ENCODE peak calls at places on chromosomes 1 and 21, in ten cellular contexts. H is NCI-H69, T is amniotic epithelial cell, V is mesendoderm, X is posterior cingulate gyrus, L is activated gamma-delta T cell, P is D341Med, O is sigmoid colon, A is ELR, Q is IMR-90. C is an unnamed sample.

GRCh38 chr1:3407021-3407420 is 47.4 kb upstream of the ARHGEF16 start:
- DNase-seq in H (no peak), T (no peak), V (no peak), X (no peak), L (no peak), P (no peak), O (no peak), A (no peak), Q (no peak), C (no peak)

GRCh38 chr1:226274138-226274537 is 34.8 kb downstream of the LIN9 start:
- DNase-seq in H (no peak), T (peak; percentile 41), V (no peak), X (no peak), L (no peak), P (no peak), O (no peak), A (no peak), Q (peak; percentile 31), C (peak; percentile 70)

GRCh38 chr1:41728403-41729202 is 190.1 kb downstream of the HIVEP3 start:
- DNase-seq in H (peak; percentile 34), T (no peak), V (no peak), X (no peak), L (no peak), P (no peak), O (no peak), A (no peak), Q (no peak), C (no peak)

GRCh38 chr1:113307771-113308451 is 82.4 kb upstream of the MAGI3 start:
- DNase-seq in H (no peak), T (peak; percentile 97), V (peak; percentile 73), X (no peak), L (no peak), P (no peak), O (no peak), A (peak; percentile 28), Q (peak; percentile 28), C (no peak)

GRCh38 chr1:162663589-162664030 is 31.3 kb downstream of the DDR2 start:
- DNase-seq in H (no peak), T (peak; percentile 92), V (peak; percentile 65), X (no peak), L (no peak), P (no peak), O (peak; percentile 76), A (peak; percentile 89), Q (peak; percentile 70), C (no peak)

GRCh38 chr1:107529511-107530149 is 388.8 kb downstream of the NTNG1 start:
- DNase-seq in H (peak; percentile 82), T (no peak), V (peak; percentile 70), X (no peak), L (no peak), P (peak; percentile 77), O (no peak), A (peak; percentile 57), Q (peak; percentile 35), C (peak; percentile 27)

GRCh38 chr1:49597436-49597835 is 426.3 kb downstream of the AGBL4 start:
- DNase-seq in H (peak; percentile 1), T (no peak), V (no peak), X (no peak), L (no peak), P (no peak), O (no peak), A (no peak), Q (no peak), C (no peak)

GRCh38 chr1:154943649-154944421 is 7.3 kb upstream of the PMVK start:
- DNase-seq in H (peak; percentile 59), T (peak; percentile 14), V (peak; percentile 61), X (no peak), L (no peak), P (peak; percentile 85), O (no peak), A (peak; percentile 45), Q (peak; percentile 12), C (peak; percentile 66)

GRCh38 chr1:35426097-35426586 is 131.1 kb downstream of the KIAA0319L start:
- DNase-seq in H (no peak), T (no peak), V (peak; percentile 38), X (no peak), L (no peak), P (no peak), O (no peak), A (no peak), Q (no peak), C (peak; percentile 27)

GRCh38 chr1:201955750-201956143 is 444 bp downstream of the TIMM17A start:
- DNase-seq in H (no peak), T (no peak), V (no peak), X (no peak), L (no peak), P (no peak), O (no peak), A (no peak), Q (no peak), C (no peak)

GRCh38 chr21:17466166-17466565 is 46.7 kb upstream of the CXADR start:
- DNase-seq in H (peak; percentile 54), T (peak; percentile 83), V (peak; percentile 31), X (no peak), L (no peak), P (no peak), O (no peak), A (peak; percentile 80), Q (peak; percentile 83), C (no peak)

GRCh38 chr1:28835237-28835650 is 23.3 kb downstream of the OPRD1 start:
- DNase-seq in H (peak; percentile 97), T (no peak), V (no peak), X (no peak), L (no peak), P (peak; percentile 71), O (no peak), A (no peak), Q (no peak), C (no peak)

GRCh38 chr1:214990619-214991018 is 91.9 kb upstream of the KCNK2 start:
- DNase-seq in H (no peak), T (peak; percentile 93), V (no peak), X (no peak), L (no peak), P (no peak), O (no peak), A (peak; percentile 97), Q (peak; percentile 99), C (no peak)

GRCh38 chr1:220701974-220702373 is 11.8 kb downstream of the C1orf115 start:
- DNase-seq in H (no peak), T (no peak), V (no peak), X (no peak), L (no peak), P (no peak), O (no peak), A (no peak), Q (no peak), C (no peak)

GRCh38 chr1:21256776-21257175 is 33.5 kb downstream of the ECE1 start:
- DNase-seq in H (no peak), T (no peak), V (no peak), X (no peak), L (no peak), P (no peak), O (no peak), A (no peak), Q (no peak), C (no peak)

GRCh38 chr1:21622466-21623315 is 46.5 kb downstream of the RAP1GAP start:
- DNase-seq in H (no peak), T (no peak), V (no peak), X (no peak), L (no peak), P (peak; percentile 96), O (no peak), A (no peak), Q (no peak), C (no peak)

GRCh38 chr1:221419513-221420088 is 322.3 kb downstream of the DUSP10 start:
- DNase-seq in H (peak; percentile 67), T (peak; percentile 92), V (no peak), X (no peak), L (no peak), P (no peak), O (no peak), A (peak; percentile 58), Q (peak; percentile 92), C (no peak)

GRCh38 chr1:33014464-33015170 is 22.1 kb downstream of the AK2 start:
- DNase-seq in H (no peak), T (no peak), V (no peak), X (no peak), L (no peak), P (no peak), O (peak; percentile 21), A (no peak), Q (no peak), C (no peak)

GRCh38 chr1:181397841-181398240 is 85.5 kb upstream of the CACNA1E start:
- DNase-seq in H (peak; percentile 70), T (no peak), V (no peak), X (no peak), L (no peak), P (no peak), O (no peak), A (no peak), Q (no peak), C (no peak)

GRCh38 chr1:200075522-200075921 is 48.0 kb downstream of the NR5A2 start:
- DNase-seq in H (peak; percentile 25), T (no peak), V (peak; percentile 47), X (no peak), L (no peak), P (no peak), O (no peak), A (no peak), Q (no peak), C (no peak)

GRCh38 chr1:154765970-154766369 is 104.1 kb downstream of the KCNN3 start:
- DNase-seq in H (peak; percentile 71), T (peak; percentile 27), V (peak; percentile 74), X (no peak), L (no peak), P (peak; percentile 76), O (peak; percentile 46), A (peak; percentile 48), Q (peak; percentile 34), C (peak; percentile 23)

GRCh38 chr1:235984041-235984820 is 80.7 kb downstream of the NID1 start:
- DNase-seq in H (no peak), T (peak; percentile 75), V (no peak), X (no peak), L (no peak), P (no peak), O (no peak), A (peak; percentile 75), Q (peak; percentile 90), C (no peak)

GRCh38 chr1:198679535-198680173 is 40.8 kb downstream of the PTPRC start:
- DNase-seq in H (no peak), T (no peak), V (no peak), X (no peak), L (peak; percentile 22), P (no peak), O (no peak), A (no peak), Q (no peak), C (no peak)

GRCh38 chr21:45532826-45533730 is 9.2 kb downstream of the SLC19A1 start:
- DNase-seq in H (peak; percentile 19), T (no peak), V (no peak), X (peak; percentile 8), L (no peak), P (no peak), O (peak; percentile 59), A (no peak), Q (no peak), C (no peak)

GRCh38 chr1:42937836-42938595 is 20.7 kb downstream of the SLC2A1 start:
- DNase-seq in H (peak; percentile 4), T (no peak), V (no peak), X (no peak), L (no peak), P (no peak), O (peak; percentile 24), A (peak; percentile 49), Q (no peak), C (no peak)

GRCh38 chr1:191707288-191707687 is 451.0 kb upstream of the RGS18 start:
- DNase-seq in H (no peak), T (no peak), V (no peak), X (no peak), L (no peak), P (no peak), O (no peak), A (peak; percentile 19), Q (peak; percentile 49), C (no peak)

GRCh38 chr1:190179817-190180216 is 297.8 kb downstream of the BRINP3 start:
- DNase-seq in H (peak; percentile 70), T (peak; percentile 73), V (no peak), X (no peak), L (no peak), P (no peak), O (no peak), A (peak; percentile 67), Q (peak; percentile 75), C (no peak)

GRCh38 chr1:56080123-56080522 is 499.2 kb downstream of the PLPP3 start:
- DNase-seq in H (no peak), T (no peak), V (peak; percentile 16), X (no peak), L (no peak), P (no peak), O (no peak), A (peak; percentile 79), Q (peak; percentile 24), C (no peak)